ENCODE peak calls at places on chromosomes 2 and 18, in five cellular contexts. One of them, this sample, is unnamed.

GRCh38 chr18:28045880-28046279 is 131.1 kb downstream of the CDH2 start:
- DNase-seq in WTC11: no peak
- DNase-seq in astrocyte: peak
- DNase-seq in IMR-90: peak
- DNase-seq in cardiac muscle cell: no peak
- DNase-seq in this sample: no peak

GRCh38 chr2:225725726-225726125 is 326.2 kb downstream of the NYAP2 start:
- DNase-seq in astrocyte: peak
- DNase-seq in IMR-90: peak
- DNase-seq in WTC11: no peak
- DNase-seq in cardiac muscle cell: peak
- DNase-seq in this sample: no peak

GRCh38 chr2:44918095-44918775 is 23.3 kb upstream of the SIX3 start:
- DNase-seq in WTC11: no peak
- DNase-seq in astrocyte: peak
- DNase-seq in cardiac muscle cell: no peak
- DNase-seq in IMR-90: no peak
- DNase-seq in this sample: no peak

GRCh38 chr2:205738341-205738968 is 56.2 kb downstream of the NRP2 start:
- DNase-seq in IMR-90: no peak
- DNase-seq in astrocyte: no peak
- DNase-seq in cardiac muscle cell: no peak
- DNase-seq in WTC11: no peak
- DNase-seq in this sample: no peak

GRCh38 chr2:58428553-58429284 is 187.6 kb upstream of the FANCL start:
- DNase-seq in IMR-90: no peak
- DNase-seq in WTC11: peak
- DNase-seq in astrocyte: no peak
- DNase-seq in cardiac muscle cell: peak
- DNase-seq in this sample: peak

GRCh38 chr2:121002597-121002996 is 266.9 kb downstream of the GLI2 start:
- DNase-seq in WTC11: no peak
- DNase-seq in IMR-90: no peak
- DNase-seq in cardiac muscle cell: no peak
- DNase-seq in astrocyte: no peak
- DNase-seq in this sample: no peak

GRCh38 chr18:45920367-45920766 is 46.8 kb downstream of the EPG5 start:
- DNase-seq in cardiac muscle cell: no peak
- DNase-seq in IMR-90: peak
- DNase-seq in astrocyte: peak
- DNase-seq in WTC11: no peak
- DNase-seq in this sample: no peak

GRCh38 chr2:66509326-66509811 is 74.4 kb downstream of the MEIS1 start:
- DNase-seq in IMR-90: peak
- DNase-seq in cardiac muscle cell: no peak
- DNase-seq in WTC11: no peak
- DNase-seq in astrocyte: peak
- DNase-seq in this sample: no peak

GRCh38 chr2:23092831-23093230 is 292.1 kb upstream of the KLHL29 start:
- DNase-seq in astrocyte: no peak
- DNase-seq in WTC11: no peak
- DNase-seq in cardiac muscle cell: peak
- DNase-seq in IMR-90: peak
- DNase-seq in this sample: peak

GRCh38 chr18:6960656-6961055 is 156.9 kb downstream of the LAMA1 start:
- DNase-seq in IMR-90: peak
- DNase-seq in astrocyte: peak
- DNase-seq in WTC11: no peak
- DNase-seq in cardiac muscle cell: no peak
- DNase-seq in this sample: no peak

GRCh38 chr2:8624855-8625398 is 56.9 kb upstream of the ID2 start:
- DNase-seq in astrocyte: no peak
- DNase-seq in IMR-90: no peak
- DNase-seq in cardiac muscle cell: no peak
- DNase-seq in WTC11: no peak
- DNase-seq in this sample: no peak

GRCh38 chr2:213021971-213022899 is 129.2 kb downstream of the IKZF2 start:
- DNase-seq in IMR-90: peak
- DNase-seq in WTC11: no peak
- DNase-seq in astrocyte: peak
- DNase-seq in cardiac muscle cell: no peak
- DNase-seq in this sample: no peak

GRCh38 chr2:224004105-224004715 is 34.9 kb downstream of the SERPINE2 start:
- DNase-seq in WTC11: no peak
- DNase-seq in astrocyte: no peak
- DNase-seq in IMR-90: no peak
- DNase-seq in cardiac muscle cell: no peak
- DNase-seq in this sample: no peak

GRCh38 chr2:222424729-222425671 is 657 bp downstream of the SGPP2 start:
- DNase-seq in IMR-90: no peak
- DNase-seq in astrocyte: no peak
- DNase-seq in cardiac muscle cell: peak
- DNase-seq in WTC11: peak
- DNase-seq in this sample: peak

GRCh38 chr2:5123597-5124196 is 568.5 kb upstream of the SOX11 start:
- DNase-seq in IMR-90: no peak
- DNase-seq in cardiac muscle cell: no peak
- DNase-seq in astrocyte: no peak
- DNase-seq in WTC11: no peak
- DNase-seq in this sample: no peak

GRCh38 chr2:207492461-207492860 is 37.3 kb upstream of the CREB1 start:
- DNase-seq in astrocyte: no peak
- DNase-seq in WTC11: no peak
- DNase-seq in cardiac muscle cell: no peak
- DNase-seq in IMR-90: no peak
- DNase-seq in this sample: no peak

GRCh38 chr2:172836386-172837200 is 100.9 kb downstream of the RAPGEF4 start:
- DNase-seq in astrocyte: peak
- DNase-seq in cardiac muscle cell: no peak
- DNase-seq in IMR-90: peak
- DNase-seq in WTC11: no peak
- DNase-seq in this sample: no peak

GRCh38 chr2:239500915-239501630 is 100.3 kb upstream of the HDAC4 start:
- DNase-seq in cardiac muscle cell: no peak
- DNase-seq in WTC11: no peak
- DNase-seq in astrocyte: no peak
- DNase-seq in IMR-90: no peak
- DNase-seq in this sample: no peak

GRCh38 chr2:127166221-127166860 is 53.8 kb downstream of the CYP27C1 start:
- DNase-seq in cardiac muscle cell: peak
- DNase-seq in astrocyte: no peak
- DNase-seq in IMR-90: no peak
- DNase-seq in WTC11: no peak
- DNase-seq in this sample: no peak

GRCh38 chr2:98093146-98093545 is 6.2 kb downstream of the VWA3B start:
- DNase-seq in IMR-90: no peak
- DNase-seq in astrocyte: no peak
- DNase-seq in WTC11: no peak
- DNase-seq in cardiac muscle cell: no peak
- DNase-seq in this sample: no peak

GRCh38 chr2:227324671-227325055 is 388 bp upstream of the MFF start:
- DNase-seq in IMR-90: peak
- DNase-seq in WTC11: no peak
- DNase-seq in cardiac muscle cell: no peak
- DNase-seq in astrocyte: no peak
- DNase-seq in this sample: peak

GRCh38 chr2:239520811-239521517 is 120.1 kb upstream of the HDAC4 start:
- DNase-seq in WTC11: no peak
- DNase-seq in IMR-90: no peak
- DNase-seq in astrocyte: no peak
- DNase-seq in cardiac muscle cell: no peak
- DNase-seq in this sample: no peak

GRCh38 chr2:86079981-86080911 is 25.4 kb downstream of the POLR1A start:
- DNase-seq in cardiac muscle cell: peak
- DNase-seq in WTC11: peak
- DNase-seq in astrocyte: peak
- DNase-seq in IMR-90: peak
- DNase-seq in this sample: peak

GRCh38 chr2:52128081-52128480 is 1096.1 kb upstream of the NRXN1 start:
- DNase-seq in astrocyte: no peak
- DNase-seq in cardiac muscle cell: no peak
- DNase-seq in IMR-90: peak
- DNase-seq in WTC11: no peak
- DNase-seq in this sample: no peak

GRCh38 chr2:238558456-238559099 is 131.9 kb downstream of the ASB1 start:
- DNase-seq in WTC11: no peak
- DNase-seq in cardiac muscle cell: no peak
- DNase-seq in IMR-90: no peak
- DNase-seq in astrocyte: no peak
- DNase-seq in this sample: no peak

GRCh38 chr2:157261199-157261782 is 3.8 kb downstream of the GALNT5 start:
- DNase-seq in astrocyte: peak
- DNase-seq in WTC11: no peak
- DNase-seq in IMR-90: peak
- DNase-seq in cardiac muscle cell: peak
- DNase-seq in this sample: no peak

GRCh38 chr2:9287400-9288059 is 80.9 kb downstream of the ASAP2 start:
- DNase-seq in WTC11: no peak
- DNase-seq in IMR-90: peak
- DNase-seq in cardiac muscle cell: no peak
- DNase-seq in astrocyte: peak
- DNase-seq in this sample: no peak

GRCh38 chr2:199348871-199349270 is 108.9 kb downstream of the SATB2 start:
- DNase-seq in WTC11: no peak
- DNase-seq in cardiac muscle cell: no peak
- DNase-seq in IMR-90: no peak
- DNase-seq in astrocyte: no peak
- DNase-seq in this sample: no peak

DNA sequence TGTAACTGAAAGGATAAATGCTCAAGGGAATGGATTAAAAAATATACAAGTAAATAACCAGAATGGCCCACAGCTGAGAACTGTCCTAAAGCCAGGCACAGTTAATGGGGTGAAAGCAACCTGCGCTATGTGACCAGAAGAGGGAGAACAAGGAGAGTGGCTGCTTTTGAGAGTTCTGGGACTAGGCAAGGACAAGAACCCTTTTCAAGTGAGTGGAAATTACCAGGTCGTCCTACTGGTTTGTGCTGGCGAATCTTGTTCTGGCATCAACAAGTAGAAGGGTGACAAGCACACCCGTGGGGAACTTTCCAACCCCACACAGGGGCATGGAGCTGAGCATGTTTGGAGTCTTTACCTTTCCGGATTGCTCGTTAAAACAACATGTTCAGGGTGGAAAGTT is 82.8 kb downstream of the TMEM17 start:
- DNase-seq in WTC11: no peak
- DNase-seq in astrocyte: no peak
- DNase-seq in IMR-90: peak
- DNase-seq in cardiac muscle cell: no peak
- DNase-seq in this sample: peak
- TF ChIP-seq CTCF in WTC11: no peak
- TF ChIP-seq CTCF in astrocyte: no peak
- TF ChIP-seq CTCF in IMR-90: peak
- TF ChIP-seq CTCF in cardiac muscle cell: peak
- TF ChIP-seq CTCF in this sample: peak

GRCh38 chr18:79677221-79677620 is 2.4 kb upstream of the CTDP1 start:
- DNase-seq in WTC11: no peak
- DNase-seq in cardiac muscle cell: no peak
- DNase-seq in IMR-90: no peak
- DNase-seq in astrocyte: no peak
- DNase-seq in this sample: no peak
- TF ChIP-seq CTCF in WTC11: no peak
- TF ChIP-seq CTCF in cardiac muscle cell: no peak
- TF ChIP-seq CTCF in IMR-90: no peak
- TF ChIP-seq CTCF in astrocyte: no peak
- TF ChIP-seq CTCF in this sample: no peak

DNA sequence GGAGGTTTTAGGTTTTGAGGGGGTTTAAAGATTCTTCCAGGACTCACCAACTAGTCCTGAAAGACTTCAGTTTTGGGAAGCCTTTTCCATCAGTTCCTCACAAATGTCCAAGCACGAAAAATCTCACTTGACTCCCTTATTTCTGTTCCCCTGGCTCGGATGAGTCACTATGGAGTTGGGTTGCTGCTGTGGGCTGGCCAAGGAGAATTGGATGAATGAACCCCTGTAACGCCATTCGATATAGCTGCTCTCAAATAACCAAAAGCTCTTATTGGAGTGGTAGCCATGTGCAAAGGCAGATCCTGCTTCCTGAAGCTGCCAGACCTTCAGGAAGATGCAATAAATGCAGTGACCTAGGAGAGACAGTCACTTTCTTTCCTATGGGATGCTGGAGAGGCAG is 417.0 kb downstream of the ZNF521 start:
- DNase-seq in cardiac muscle cell: no peak
- DNase-seq in astrocyte: no peak
- DNase-seq in IMR-90: no peak
- DNase-seq in WTC11: no peak
- DNase-seq in this sample: no peak
- TF ChIP-seq CTCF in cardiac muscle cell: no peak
- TF ChIP-seq CTCF in astrocyte: no peak
- TF ChIP-seq CTCF in IMR-90: no peak
- TF ChIP-seq CTCF in WTC11: no peak
- TF ChIP-seq CTCF in this sample: no peak

GRCh38 chr18:26549103-26549485 is 741 bp upstream of the KCTD1 start:
- DNase-seq in cardiac muscle cell: peak
- DNase-seq in astrocyte: peak
- DNase-seq in WTC11: no peak
- DNase-seq in IMR-90: peak
- DNase-seq in this sample: no peak

GRCh38 chr18:26548144-26549102 is at the start of gene KCTD1:
- DNase-seq in astrocyte: peak
- DNase-seq in cardiac muscle cell: peak
- DNase-seq in IMR-90: peak
- DNase-seq in WTC11: peak
- DNase-seq in this sample: peak

GRCh38 chr18:26546170-26546874 is 2.0 kb downstream of the KCTD1 start:
- DNase-seq in IMR-90: no peak
- DNase-seq in astrocyte: peak
- DNase-seq in WTC11: no peak
- DNase-seq in cardiac muscle cell: no peak
- DNase-seq in this sample: peak

GRCh38 chr18:26546875-26547301 is 1.5 kb downstream of the KCTD1 start:
- DNase-seq in astrocyte: no peak
- DNase-seq in cardiac muscle cell: no peak
- DNase-seq in IMR-90: no peak
- DNase-seq in WTC11: peak
- DNase-seq in this sample: peak

DNA sequence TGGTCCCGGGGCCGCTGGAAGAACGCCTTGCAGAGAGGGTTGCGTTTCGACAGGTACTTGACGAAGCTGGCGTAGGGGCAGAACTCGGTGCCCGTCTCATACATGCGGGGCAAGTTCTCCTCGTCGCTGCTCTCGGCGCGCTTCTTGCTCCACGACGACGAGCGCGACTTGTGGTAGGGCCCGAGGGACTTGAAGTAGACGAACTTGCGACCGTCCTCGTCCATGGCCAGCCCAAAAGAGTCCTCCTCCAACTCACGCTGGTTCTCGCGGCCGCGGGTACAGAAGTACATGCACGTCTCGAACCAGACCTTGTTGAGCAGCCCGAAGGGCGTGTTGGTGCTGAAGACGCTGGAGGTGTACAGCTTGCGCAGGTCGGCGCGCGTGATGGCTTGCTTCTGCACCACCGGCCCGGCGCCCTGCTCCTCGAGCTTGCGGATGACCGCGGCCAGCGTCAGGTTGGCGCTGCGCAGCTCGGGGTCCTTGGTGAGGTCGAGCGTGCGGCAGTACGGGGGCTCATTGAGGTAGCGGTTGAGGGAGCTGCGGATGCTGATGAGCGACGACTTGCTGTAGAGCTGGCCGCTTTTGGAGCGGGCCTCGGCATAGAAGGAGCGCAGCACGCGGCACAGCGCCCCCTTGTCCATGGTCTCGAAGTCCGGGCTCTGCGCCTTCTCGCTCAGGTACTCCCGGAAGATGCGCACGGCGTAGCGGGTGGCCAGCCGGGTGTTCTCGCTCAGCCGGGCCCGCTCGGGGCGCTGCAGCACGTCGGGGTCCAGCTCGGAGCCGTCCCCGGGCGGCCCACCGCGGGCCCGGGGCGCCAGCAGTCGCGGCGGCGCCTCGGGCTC is 830 bp downstream of the KCTD1 start:
- DNase-seq in cardiac muscle cell: peak
- DNase-seq in WTC11: peak
- DNase-seq in IMR-90: peak
- DNase-seq in astrocyte: peak
- DNase-seq in this sample: peak
- TF ChIP-seq CTCF in cardiac muscle cell: peak
- TF ChIP-seq CTCF in WTC11: no peak
- TF ChIP-seq CTCF in IMR-90: peak
- TF ChIP-seq CTCF in astrocyte: peak
- TF ChIP-seq CTCF in this sample: peak

This sample was measured in neural progenitor cell.